ENCODE peak calls at places on chromosomes 4 and X, in six cellular contexts. U is naive thymus-derived CD4-positive, alpha-beta T cell; J is pancreas; Y is stimulated activated CD8-positive, alpha-beta memory T cell treated with anti-CD3 and anti-CD28 coated beads, Interleukin-15, amount 100 ng/mL, for 4 hours; I is cardiac fibroblast; D is HuH-7.5. G is an unnamed sample.

GRCh38 chrX:95878874-95879273 is 805.8 kb upstream of the DIAPH2 start:
- DNase-seq in U (no peak), J (no peak), Y (no peak), I (no peak), D (no peak), G (no peak)

GRCh38 chr4:165537028-165537648 is 158.3 kb downstream of the CPE start:
- DNase-seq in U (no peak), J (no peak), Y (no peak), I (peak), D (peak), G (peak)

GRCh38 chrX:38028300-38028699 is 21.9 kb downstream of the SYTL5 start:
- DNase-seq in U (no peak), J (no peak), Y (no peak), I (no peak), D (no peak), G (no peak)

GRCh38 chr4:155509619-155510018 is 132.9 kb upstream of the MAP9 start:
- DNase-seq in U (no peak), J (no peak), Y (no peak), I (peak), D (no peak), G (peak)

GRCh38 chr4:92252846-92253245 is 50.9 kb upstream of the GRID2 start:
- DNase-seq in U (no peak), J (no peak), Y (no peak), I (no peak), D (no peak), G (no peak)

GRCh38 chrX:109384569-109385174 is 97.2 kb downstream of the GUCY2F start:
- DNase-seq in U (no peak), J (no peak), Y (no peak), I (peak), D (no peak), G (peak)

GRCh38 chrX:64152857-64153256 is 52.7 kb downstream of the AMER1 start:
- DNase-seq in U (no peak), J (no peak), Y (no peak), I (no peak), D (no peak), G (no peak)

GRCh38 chrX:69493193-69493592 is 10.9 kb upstream of the NALF2 start:
- DNase-seq in U (peak), J (peak), Y (no peak), I (peak), D (peak), G (peak)

GRCh38 chr4:174244441-174244840 is 39.0 kb downstream of the FBXO8 start:
- DNase-seq in U (no peak), J (no peak), Y (no peak), I (no peak), D (no peak), G (peak)